ENCODE peak calls at places on chromosomes 2 and 18, in six cellular contexts. M, E, T, S, I and L are unnamed samples.

GRCh38 chr2:74902281-74902860 is 56.1 kb upstream of the POLE4 start:
- DNase-seq in M (no peak), E (no peak), T (no peak), S (no peak), I (no peak), L (no peak)

GRCh38 chr2:9771481-9772017 is 71.7 kb upstream of the TAF1B start:
- DNase-seq in M (peak; percentile 47), E (no peak), T (peak; percentile 68), S (peak; percentile 67), I (no peak), L (peak; percentile 74)

GRCh38 chr2:20611077-20611843 is 39.6 kb downstream of the HS1BP3 start:
- DNase-seq in M (no peak), E (no peak), T (peak; percentile 56), S (no peak), I (no peak), L (no peak)

GRCh38 chr2:174078275-174078674 is 113.1 kb upstream of the SP3 start:
- DNase-seq in M (no peak), E (no peak), T (no peak), S (no peak), I (no peak), L (no peak)

GRCh38 chr2:71784734-71785549 is 331.6 kb downstream of the DYSF start:
- DNase-seq in M (no peak), E (no peak), T (no peak), S (no peak), I (no peak), L (no peak)

GRCh38 chr2:235780410-235780809 is 286.6 kb downstream of the AGAP1 start:
- DNase-seq in M (no peak), E (no peak), T (no peak), S (no peak), I (no peak), L (no peak)

GRCh38 chr2:20599861-20600461 is 50.9 kb downstream of the HS1BP3 start:
- DNase-seq in M (no peak), E (peak; percentile 50), T (no peak), S (no peak), I (no peak), L (no peak)

GRCh38 chr2:108323619-108324018 is 34.9 kb downstream of the SULT1C2 start:
- DNase-seq in M (no peak), E (no peak), T (no peak), S (no peak), I (no peak), L (no peak)

GRCh38 chr2:208320686-208321085 is 54.6 kb downstream of the PIKFYVE start:
- DNase-seq in M (peak; percentile 29), E (peak; percentile 18), T (no peak), S (peak; percentile 66), I (no peak), L (no peak)

GRCh38 chr2:238420878-238421694 is 5.6 kb upstream of the ASB1 start:
- DNase-seq in M (no peak), E (no peak), T (no peak), S (no peak), I (no peak), L (no peak)

GRCh38 chr18:4641969-4642368 is 186.9 kb upstream of the DLGAP1 start:
- DNase-seq in M (no peak), E (no peak), T (no peak), S (no peak), I (no peak), L (no peak)

GRCh38 chr18:50527636-50528307 is 32.1 kb upstream of the MAPK4 start:
- DNase-seq in M (no peak), E (no peak), T (no peak), S (no peak), I (no peak), L (no peak)

GRCh38 chr2:147451131-147451530 is 393.7 kb upstream of the ACVR2A start:
- DNase-seq in M (no peak), E (no peak), T (no peak), S (no peak), I (no peak), L (no peak)

GRCh38 chr18:79200546-79201268 is 131.5 kb downstream of the ATP9B start:
- DNase-seq in M (no peak), E (peak; percentile 52), T (no peak), S (no peak), I (no peak), L (no peak)

GRCh38 chr18:62425465-62426190 is 97.2 kb upstream of the ZCCHC2 start:
- DNase-seq in M (peak; percentile 88), E (peak; percentile 93), T (peak; percentile 95), S (no peak), I (peak; percentile 29), L (peak; percentile 96)

GRCh38 chr2:63334910-63335309 is 253.4 kb downstream of the WDPCP start:
- DNase-seq in M (no peak), E (no peak), T (no peak), S (no peak), I (no peak), L (no peak)

GRCh38 chr2:153972412-153972811 is 100.7 kb downstream of the GALNT13 start:
- DNase-seq in M (no peak), E (no peak), T (no peak), S (no peak), I (no peak), L (no peak)

GRCh38 chr2:25664531-25665307 is 8.7 kb downstream of the DTNB start:
- DNase-seq in M (no peak), E (peak; percentile 62), T (peak; percentile 43), S (no peak), I (no peak), L (no peak)

GRCh38 chr2:229401126-229401865 is 130.2 kb upstream of the PID1 start:
- DNase-seq in M (no peak), E (no peak), T (no peak), S (no peak), I (no peak), L (no peak)

DNA sequence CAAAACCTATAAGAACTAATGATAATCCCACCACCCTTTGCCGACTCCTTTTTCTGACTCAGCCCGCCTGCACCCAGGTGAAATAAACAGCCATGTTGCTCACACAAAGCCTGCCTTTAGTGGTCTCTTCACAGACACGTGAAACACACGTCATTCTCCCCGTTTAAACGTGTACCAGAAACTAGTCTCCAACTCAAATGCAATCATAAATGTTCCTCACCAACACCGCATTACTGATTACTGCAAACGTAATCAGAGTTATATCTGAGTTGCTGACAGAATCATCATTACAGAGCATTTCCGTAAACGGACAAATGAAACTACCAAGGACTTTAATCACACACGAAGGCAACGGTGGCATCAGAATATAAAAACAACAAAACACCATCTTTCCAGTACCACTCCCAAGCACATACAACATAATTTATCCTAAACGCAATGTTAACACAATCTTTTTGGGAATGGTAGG is 1.9 kb downstream of the CLK1 start:
- DNase-seq in M (peak; percentile 28), E (peak; percentile 62), T (no peak), S (no peak), I (peak; percentile 35), L (peak; percentile 44)
- TF ChIP-seq CTCF in M (no peak), E (no peak), T (no peak), S (no peak), I (no peak), L (no peak)

GRCh38 chr2:162058973-162059668 is 14.9 kb downstream of the DPP4 start:
- DNase-seq in M (no peak), E (no peak), T (no peak), S (no peak), I (no peak), L (no peak)

GRCh38 chr2:162061021-162061420 is 13.0 kb downstream of the DPP4 start:
- DNase-seq in M (no peak), E (no peak), T (no peak), S (no peak), I (no peak), L (no peak)

GRCh38 chr2:162056796-162057399 is 17.1 kb downstream of the DPP4 start:
- DNase-seq in M (no peak), E (no peak), T (no peak), S (no peak), I (no peak), L (no peak)

GRCh38 chr2:162060522-162060921 is 13.5 kb downstream of the DPP4 start:
- DNase-seq in M (no peak), E (no peak), T (no peak), S (no peak), I (no peak), L (no peak)

GRCh38 chr2:162057426-162057825 is 16.6 kb downstream of the DPP4 start:
- DNase-seq in M (no peak), E (no peak), T (no peak), S (no peak), I (no peak), L (no peak)
- TF ChIP-seq CTCF in M (no peak), E (no peak), T (no peak), S (no peak), I (no peak), L (no peak)

DNA sequence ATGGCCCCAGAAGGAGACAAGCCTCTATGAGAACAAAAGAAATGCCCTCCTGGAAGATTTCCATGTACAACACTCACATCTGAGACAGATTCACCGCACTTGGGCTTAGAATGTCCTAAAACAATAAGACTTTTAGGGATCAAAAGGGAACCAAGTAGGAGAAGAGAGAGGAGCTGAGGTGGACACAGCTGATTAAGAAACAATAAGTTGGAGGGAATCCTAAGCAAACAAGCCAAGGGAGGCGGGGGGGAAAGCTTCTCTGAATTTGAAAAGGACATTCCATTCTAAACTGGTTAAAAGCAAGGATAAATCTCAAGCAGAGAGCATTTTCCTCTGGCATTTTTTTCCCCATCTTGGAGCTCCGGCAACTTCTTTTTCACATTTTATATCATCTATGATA is 9.9 kb downstream of the ACVR1 start:
- DNase-seq in M (no peak), E (no peak), T (no peak), S (no peak), I (no peak), L (no peak)
- TF ChIP-seq CTCF in M (no peak), E (no peak), T (no peak), S (no peak), I (no peak), L (no peak)

GRCh38 chr2:27739058-27739373 is 32.5 kb upstream of the MRPL33 start:
- DNase-seq in M (no peak), E (no peak), T (no peak), S (no peak), I (no peak), L (no peak)

GRCh38 chr2:27738349-27739057 is 33.0 kb upstream of the MRPL33 start:
- DNase-seq in M (no peak), E (no peak), T (no peak), S (no peak), I (no peak), L (no peak)

GRCh38 chr2:27736890-27737204 is 34.7 kb upstream of the MRPL33 start:
- DNase-seq in M (no peak), E (no peak), T (no peak), S (no peak), I (no peak), L (no peak)

GRCh38 chr2:27736031-27736889 is 35.3 kb upstream of the MRPL33 start:
- DNase-seq in M (no peak), E (no peak), T (no peak), S (no peak), I (no peak), L (no peak)

DNA sequence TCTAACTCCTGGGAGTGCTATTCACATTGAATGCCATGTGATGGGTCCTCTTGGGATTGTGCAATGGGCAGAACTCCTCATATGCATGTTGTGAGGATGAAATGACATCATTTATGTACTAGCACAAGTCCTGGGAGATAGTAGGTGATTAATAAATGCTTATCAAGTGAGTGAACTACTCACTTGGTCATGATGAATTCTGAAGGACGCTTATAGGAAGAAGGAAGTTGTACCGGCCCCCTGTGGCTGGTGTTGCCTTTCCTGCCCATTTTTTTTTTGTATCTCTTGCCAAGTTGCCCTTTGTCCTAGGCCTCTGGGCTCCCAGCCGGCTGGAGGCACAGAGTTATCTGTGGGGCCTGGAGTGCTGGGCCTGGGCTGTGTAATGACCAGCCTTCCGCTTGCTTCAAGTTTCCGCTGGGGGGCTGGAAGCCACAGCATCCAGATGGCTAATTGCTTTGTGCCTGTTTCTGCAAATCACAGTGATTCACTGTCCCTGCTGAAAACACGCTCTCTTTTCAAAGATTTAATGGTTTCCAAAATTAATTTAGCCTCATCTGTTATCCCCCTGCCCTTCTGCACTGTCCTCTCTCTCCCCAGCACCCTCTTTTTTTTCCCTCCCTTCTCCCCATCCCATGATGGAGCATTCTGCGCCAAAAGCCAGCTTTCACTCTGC is 33.7 kb upstream of the MRPL33 start:
- DNase-seq in M (peak; percentile 60), E (no peak), T (no peak), S (no peak), I (no peak), L (peak; percentile 72)
- TF ChIP-seq CTCF in M (no peak), E (no peak), T (no peak), S (no peak), I (no peak), L (no peak)